ENCODE peak calls at places on chromosomes 4 and X, in nine cellular contexts. H is central memory CD8-positive, alpha-beta T cell; I is right lobe of liver; A is HCT116; V is activated CD8-positive, alpha-beta T cell treated with anti-CD3 and anti-CD28 coated beads, Interleukin-2, amount 10 ng/mL, durations not matched to agents 7 days and 5 days; P is left ventricle myocardium superior; W is RWPE2; Q is sciatic nerve; L is gastroesophageal sphincter. F is an unnamed sample.
A peak's percentile ranks its signal among the peaks of the same experiment; 100 is the strongest.

GRCh38 chr4:87236851-87237250 is 16.4 kb upstream of the KLHL8 start:
- ATAC-seq in H (no peak), I (no peak), A (no peak), V (no peak), P (no peak), W (no peak), Q (no peak), L (no peak), F (no peak)

GRCh38 chr4:36043241-36043640 is 201.1 kb downstream of the ARAP2 start:
- ATAC-seq in H (no peak), I (no peak), A (no peak), V (no peak), P (no peak), W (no peak), Q (no peak), L (no peak), F (no peak)

GRCh38 chrX:134782796-134783195 is 124.5 kb upstream of the PLAC1 start:
- ATAC-seq in H (no peak), I (peak; percentile 52), A (no peak), V (no peak), P (no peak), W (no peak), Q (no peak), L (no peak), F (no peak)

GRCh38 chr4:32986236-32986635 is 2266.1 kb downstream of the PCDH7 start:
- ATAC-seq in H (no peak), I (no peak), A (no peak), V (no peak), P (no peak), W (no peak), Q (no peak), L (no peak), F (no peak)

GRCh38 chr4:158896459-158897238 is 127.8 kb downstream of the FNIP2 start:
- ATAC-seq in H (peak; percentile 90), I (no peak), A (no peak), V (no peak), P (peak; percentile 23), W (no peak), Q (peak; percentile 44), L (no peak), F (no peak)

GRCh38 chr4:26978387-26979071 is 117.9 kb downstream of the STIM2 start:
- ATAC-seq in H (no peak), I (no peak), A (no peak), V (no peak), P (peak; percentile 51), W (no peak), Q (no peak), L (no peak), F (no peak)

GRCh38 chr4:67568820-67569219 is 10.3 kb downstream of the STAP1 start:
- ATAC-seq in H (no peak), I (no peak), A (no peak), V (no peak), P (no peak), W (peak; percentile 94), Q (no peak), L (no peak), F (no peak)

GRCh38 chr4:182749768-182750167 is 167.4 kb downstream of the DCTD start:
- ATAC-seq in H (no peak), I (no peak), A (no peak), V (no peak), P (no peak), W (no peak), Q (no peak), L (no peak), F (no peak)

GRCh38 chr4:17701146-17701859 is 80.1 kb downstream of the FAM184B start:
- ATAC-seq in H (no peak), I (no peak), A (no peak), V (no peak), P (no peak), W (no peak), Q (no peak), L (no peak), F (peak; percentile 34)

GRCh38 chrX:137236837-137237236 is 203.0 kb upstream of the GPR101 start:
- ATAC-seq in H (no peak), I (peak; percentile 77), A (no peak), V (no peak), P (no peak), W (no peak), Q (no peak), L (no peak), F (no peak)

GRCh38 chr4:147747787-147748454 is 16.0 kb downstream of the ARHGAP10 start:
- ATAC-seq in H (no peak), I (peak; percentile 96), A (no peak), V (no peak), P (peak; percentile 72), W (no peak), Q (no peak), L (no peak), F (no peak)

GRCh38 chr4:141027421-141027820 is 105.8 kb downstream of the RNF150 start:
- ATAC-seq in H (no peak), I (peak; percentile 80), A (no peak), V (no peak), P (peak; percentile 96), W (peak; percentile 72), Q (peak; percentile 15), L (peak; percentile 70), F (no peak)

GRCh38 chr4:3376266-3376665 is 65.5 kb upstream of the HGFAC start:
- ATAC-seq in H (no peak), I (no peak), A (no peak), V (no peak), P (no peak), W (no peak), Q (no peak), L (no peak), F (no peak)

GRCh38 chr4:108651068-108651794 is 832 bp downstream of the OSTC start:
- ATAC-seq in H (no peak), I (peak; percentile 54), A (peak; percentile 10), V (no peak), P (no peak), W (peak; percentile 40), Q (no peak), L (no peak), F (no peak)

GRCh38 chrX:154356596-154356995 is 17.8 kb downstream of the FLNA start:
- ATAC-seq in H (no peak), I (no peak), A (no peak), V (no peak), P (no peak), W (no peak), Q (no peak), L (no peak), F (no peak)

GRCh38 chrX:25001808-25002657 is 13.7 kb downstream of the ARX start:
- ATAC-seq in H (no peak), I (peak; percentile 14), A (no peak), V (no peak), P (no peak), W (no peak), Q (no peak), L (no peak), F (no peak)

GRCh38 chr4:100945789-100946188 is 401.5 kb downstream of the PPP3CA start:
- ATAC-seq in H (no peak), I (no peak), A (no peak), V (no peak), P (no peak), W (no peak), Q (no peak), L (no peak), F (no peak)

GRCh38 chr4:121794505-121795192 is 6.5 kb upstream of the EXOSC9 start:
- ATAC-seq in H (no peak), I (no peak), A (no peak), V (no peak), P (no peak), W (no peak), Q (no peak), L (no peak), F (no peak)

GRCh38 chrX:48816014-48816810 is 10.1 kb upstream of the ERAS start:
- ATAC-seq in H (no peak), I (no peak), A (no peak), V (no peak), P (no peak), W (no peak), Q (no peak), L (no peak), F (no peak)

GRCh38 chrX:66635360-66635759 is 3.5 kb downstream of the EDA2R start:
- ATAC-seq in H (no peak), I (no peak), A (no peak), V (no peak), P (peak; percentile 27), W (peak; percentile 46), Q (no peak), L (no peak), F (no peak)

GRCh38 chr4:26792639-26793038 is 68.0 kb upstream of the STIM2 start:
- ATAC-seq in H (no peak), I (peak; percentile 81), A (no peak), V (no peak), P (no peak), W (no peak), Q (no peak), L (no peak), F (no peak)

GRCh38 chr4:3299538-3300197 is 6.8 kb downstream of the RGS12 start:
- ATAC-seq in H (no peak), I (no peak), A (no peak), V (no peak), P (no peak), W (no peak), Q (no peak), L (no peak), F (no peak)

GRCh38 chr4:65242156-65242846 is 428.0 kb downstream of the EPHA5 start:
- ATAC-seq in H (no peak), I (peak; percentile 24), A (no peak), V (no peak), P (no peak), W (no peak), Q (no peak), L (no peak), F (no peak)